ENCODE peak calls at places on chromosomes 6 and 20, in four cellular contexts. C is DMS79 treated with DMSO at 0.1 percent for 48 hours, G is nucleus accumbens, F is HT1080. S is an unnamed sample.

GRCh38 chr6:149545258-149545753 is 537 bp downstream of the PPIL4 start:
- DNase-seq in C (peak), G (peak), F (peak), S (peak)

GRCh38 chr20:3804254-3804751 is 8.2 kb downstream of the CDC25B start:
- DNase-seq in C (no peak), G (no peak), F (no peak), S (no peak)

GRCh38 chr6:87832025-87832825 is 130.2 kb upstream of the AKIRIN2 start:
- DNase-seq in C (peak), G (no peak), F (peak), S (peak)

GRCh38 chr6:161444464-161444863 is 170.6 kb upstream of the AGPAT4 start:
- DNase-seq in C (no peak), G (peak), F (no peak), S (no peak)

GRCh38 chr20:48619126-48620101 is 208.4 kb downstream of the PREX1 start:
- DNase-seq in C (peak), G (no peak), F (no peak), S (peak)

GRCh38 chr6:31769684-31770371 is 7.3 kb downstream of the VWA7 start:
- DNase-seq in C (no peak), G (no peak), F (peak), S (peak)

GRCh38 chr6:137867685-137868509 is 838 bp downstream of the TNFAIP3 start:
- DNase-seq in C (peak), G (no peak), F (no peak), S (no peak)

GRCh38 chr6:164554700-164555479 is 754.5 kb downstream of the C6orf118 start:
- DNase-seq in C (no peak), G (peak), F (peak), S (no peak)

GRCh38 chr6:163777706-163778105 is 363.2 kb downstream of the QKI start:
- DNase-seq in C (no peak), G (no peak), F (no peak), S (no peak)

GRCh38 chr6:143135326-143135725 is 74.6 kb downstream of the AIG1 start:
- DNase-seq in C (no peak), G (no peak), F (no peak), S (no peak)

GRCh38 chr20:58652606-58653303 is 1.7 kb downstream of the STX16 start:
- DNase-seq in C (no peak), G (no peak), F (no peak), S (no peak)

GRCh38 chr6:125554456-125554855 is 195.0 kb upstream of the HEY2 start:
- DNase-seq in C (no peak), G (no peak), F (no peak), S (no peak)

GRCh38 chr20:31721408-31722332 is 998 bp downstream of the BCL2L1 start:
- DNase-seq in C (peak), G (peak), F (no peak), S (peak)

GRCh38 chr20:43901296-43901695 is 13.4 kb upstream of the TOX2 start:
- DNase-seq in C (no peak), G (no peak), F (peak), S (no peak)

GRCh38 chr6:35663001-35663400 is 25.7 kb downstream of the FKBP5 start:
- DNase-seq in C (no peak), G (no peak), F (no peak), S (no peak)

GRCh38 chr6:170289108-170289931 is 1.6 kb downstream of the DLL1 start:
- DNase-seq in C (no peak), G (no peak), F (no peak), S (peak)

GRCh38 chr6:108653864-108654402 is 93.2 kb downstream of the FOXO3 start:
- DNase-seq in C (no peak), G (no peak), F (no peak), S (no peak)

GRCh38 chr20:15739056-15739455 is 834.2 kb downstream of the KIF16B start:
- DNase-seq in C (no peak), G (no peak), F (no peak), S (no peak)

GRCh38 chr6:105015482-105015881 is 58.6 kb downstream of the LIN28B start:
- DNase-seq in C (no peak), G (no peak), F (peak), S (no peak)

GRCh38 chr20:51121901-51122412 is 99.0 kb upstream of the KCNG1 start:
- DNase-seq in C (no peak), G (no peak), F (no peak), S (no peak)

GRCh38 chr20:5309971-5310370 is 6.8 kb downstream of the PROKR2 start:
- DNase-seq in C (no peak), G (no peak), F (peak), S (no peak)

GRCh38 chr20:44209691-44210421 is 715 bp downstream of the OSER1 start:
- DNase-seq in C (no peak), G (peak), F (no peak), S (no peak)

GRCh38 chr20:46973801-46974200 is 79.2 kb downstream of the EYA2 start:
- DNase-seq in C (no peak), G (no peak), F (no peak), S (peak)

GRCh38 chr20:1325173-1326030 is 3.5 kb downstream of the SDCBP2 start:
- DNase-seq in C (peak), G (peak), F (peak), S (peak)

GRCh38 chr6:119720160-119720559 is 370.6 kb upstream of the MAN1A1 start:
- DNase-seq in C (no peak), G (no peak), F (peak), S (no peak)

GRCh38 chr6:103983860-103984259 is 875.9 kb downstream of the HACE1 start:
- DNase-seq in C (no peak), G (no peak), F (peak), S (no peak)

GRCh38 chr6:67121115-67121514 is 1414.1 kb upstream of the EYS start:
- DNase-seq in C (no peak), G (no peak), F (no peak), S (no peak)

GRCh38 chr6:134676307-134677281 is 273.3 kb downstream of the ALDH8A1 start:
- DNase-seq in C (peak), G (no peak), F (no peak), S (peak)

GRCh38 chr20:46176744-46177378 is 58.7 kb downstream of the CD40 start:
- DNase-seq in C (peak), G (no peak), F (no peak), S (peak)

GRCh38 chr6:31190488-31190887 is 20.0 kb upstream of the POU5F1 start:
- DNase-seq in C (no peak), G (no peak), F (no peak), S (no peak)

GRCh38 chr20:50585214-50585613 is 75.0 kb downstream of the PTPN1 start:
- DNase-seq in C (no peak), G (no peak), F (no peak), S (no peak)

GRCh38 chr6:116557863-116558262 is 4.3 kb downstream of the CALHM4 start:
- DNase-seq in C (peak), G (no peak), F (peak), S (peak)

GRCh38 chr20:59284470-59284869 is 15.9 kb upstream of the EDN3 start:
- DNase-seq in C (no peak), G (no peak), F (no peak), S (no peak)

GRCh38 chr20:36604952-36605308 is 649 bp upstream of the RAB5IF start:
- DNase-seq in C (no peak), G (peak), F (peak), S (no peak)

GRCh38 chr20:9025643-9026042 is 43.2 kb upstream of the PLCB4 start:
- DNase-seq in C (no peak), G (no peak), F (peak), S (no peak)

GRCh38 chr20:33465536-33466302 is 22.2 kb upstream of the SNTA1 start:
- DNase-seq in C (no peak), G (peak), F (peak), S (no peak)